ENCODE peak calls at places on chromosome 16, in five cellular contexts. Z, S, C, K and J are unnamed samples.

GRCh38 chr16:4962716-4963115 is 4.6 kb downstream of the SEC14L5 start:
- DNase-seq in K (no peak), C (no peak), S (no peak), Z (no peak), J (no peak)

GRCh38 chr16:47037396-47037745 is 63.9 kb upstream of the DNAJA2 start:
- DNase-seq in S (no peak), K (peak; percentile 55), Z (no peak), C (peak; percentile 4), J (peak; percentile 7)

GRCh38 chr16:84568066-84568465 is 49.8 kb downstream of the COTL1 start:
- DNase-seq in K (no peak), C (no peak), Z (no peak), S (no peak), J (peak; percentile 10)

GRCh38 chr16:78916928-78917545 is 683.5 kb downstream of the MAF start:
- DNase-seq in Z (no peak), C (no peak), S (no peak), K (no peak), J (no peak)

GRCh38 chr16:88811600-88811849 is 203 bp downstream of the APRT start:
- DNase-seq in S (no peak), C (no peak), Z (no peak), K (no peak), J (no peak)

GRCh38 chr16:10876799-10877341 is at the start of gene CIITA:
- DNase-seq in K (peak; percentile 85), Z (peak; percentile 86), C (peak; percentile 12), S (peak; percentile 65), J (peak; percentile 80)

GRCh38 chr16:86297391-86297790 is 212.9 kb upstream of the FOXF1 start:
- DNase-seq in K (no peak), S (no peak), C (no peak), Z (peak; percentile 74), J (peak; percentile 36)

GRCh38 chr16:85004587-85005205 is 6.6 kb downstream of the ZDHHC7 start:
- DNase-seq in Z (peak; percentile 95), C (peak; percentile 88), S (peak; percentile 90), K (no peak), J (peak; percentile 87)

GRCh38 chr16:25135239-25135878 is 23.8 kb downstream of the LCMT1 start:
- DNase-seq in Z (peak; percentile 83), S (peak; percentile 52), K (no peak), C (peak; percentile 76), J (peak; percentile 63)

GRCh38 chr16:23509763-23510153 is 536 bp downstream of the GGA2 start:
- DNase-seq in Z (peak; percentile 39), S (peak; percentile 38), K (peak; percentile 45), C (peak; percentile 76), J (peak; percentile 29)

GRCh38 chr16:1823821-1824220 is 2.8 kb downstream of the HAGH start:
- DNase-seq in K (no peak), Z (peak; percentile 59), S (peak; percentile 56), C (peak; percentile 63), J (peak; percentile 35)
- TF ChIP-seq CTCF in K (no peak), Z (peak; percentile 41), S (peak; percentile 35), C (peak; percentile 36), J (no peak)

GRCh38 chr16:51474414-51475091 is 323.5 kb upstream of the SALL1 start:
- DNase-seq in C (no peak), K (no peak), Z (no peak), S (no peak), J (no peak)
- H3K4me3 ChIP-seq in C (no peak overlapping the region), K (no peak overlapping the region), Z (no peak overlapping the region), S (no peak overlapping the region), J (no peak overlapping the region)

GRCh38 chr16:12271006-12271405 is 294.5 kb downstream of the SNX29 start:
- DNase-seq in Z (peak; percentile 32), C (peak; percentile 14), S (peak; percentile 38), K (no peak), J (peak; percentile 20)
- TF ChIP-seq CTCF in Z (peak; percentile 48), C (peak; percentile 41), S (peak; percentile 55), K (no peak), J (peak; percentile 18)

GRCh38 chr16:1989826-1990335 is at the start of gene SYNGR3:
- DNase-seq in C (no peak), K (no peak), S (no peak), Z (no peak), J (no peak)

GRCh38 chr16:1989209-1989825 is 453 bp upstream of the SYNGR3 start:
- DNase-seq in Z (no peak), S (no peak), K (no peak), C (no peak), J (no peak)

GRCh38 chr16:1991588-1992474 is 2.1 kb downstream of the SYNGR3 start:
- DNase-seq in C (peak; percentile 89), S (peak; percentile 90), Z (peak; percentile 83), K (peak; percentile 97), J (peak; percentile 84)

GRCh38 chr16:1991135-1991551 is 1.4 kb downstream of the SYNGR3 start:
- DNase-seq in S (no peak), Z (no peak), C (no peak), K (no peak), J (no peak)

DNA sequence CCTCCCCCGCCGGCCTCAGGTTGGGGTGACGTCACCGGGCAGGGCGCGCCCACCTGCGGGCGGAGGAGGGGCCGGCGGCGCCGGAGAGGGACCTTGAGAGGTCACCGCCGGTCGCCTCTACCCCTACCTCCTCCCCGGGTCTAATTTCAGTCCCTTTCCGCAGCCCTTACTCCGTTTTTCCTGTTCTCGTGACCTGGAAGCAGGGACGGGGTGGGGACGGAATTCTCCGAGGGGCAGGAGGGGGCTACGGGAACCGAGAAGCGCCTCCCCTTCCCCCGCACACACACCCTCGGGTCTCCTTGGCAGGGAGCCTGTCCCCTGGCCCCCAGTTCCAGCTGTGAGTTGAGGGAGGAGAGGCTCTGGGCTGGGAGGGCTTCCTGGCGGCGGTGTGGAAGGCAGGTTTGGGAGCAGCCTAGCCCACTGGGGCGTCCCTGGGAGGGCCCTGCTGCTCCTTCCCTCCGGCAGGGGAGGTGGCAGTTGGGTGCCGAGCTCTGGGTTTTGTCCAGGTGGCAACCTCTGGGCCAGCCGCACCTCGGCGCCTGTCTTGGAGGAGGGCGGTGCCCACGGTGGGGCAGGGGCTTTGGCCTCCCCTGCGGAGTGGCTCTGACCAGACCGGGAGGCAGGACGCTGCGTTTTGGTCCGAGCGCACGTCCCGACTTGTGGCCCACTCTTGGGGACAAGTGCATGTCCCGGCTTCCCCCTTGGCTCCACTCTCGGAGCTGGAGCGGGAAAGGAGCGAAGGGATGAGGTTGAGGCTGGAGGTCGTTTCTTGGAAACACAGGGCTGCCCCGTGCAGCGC is 765 bp downstream of the SYNGR3 start:
- DNase-seq in Z (no peak), C (no peak), K (no peak), S (no peak), J (no peak)
- H3K4me3 ChIP-seq in Z (peak overlapping the region; percentile 45), C (peak overlapping the region; percentile 46), K (no peak overlapping the region), S (peak overlapping the region; percentile 39), J (no peak overlapping the region)

GRCh38 chr16:54936979-54937672 is 6.5 kb downstream of the IRX5 start:
- DNase-seq in C (no peak), S (no peak), Z (no peak), K (peak; percentile 62), J (peak; percentile 65)
- TF ChIP-seq CTCF in C (peak; percentile 55), S (peak; percentile 34), Z (peak; percentile 20), K (peak; percentile 74), J (peak; percentile 57)

GRCh38 chr16:52450241-52450640 is 96.7 kb downstream of the TOX3 start:
- DNase-seq in Z (no peak), C (no peak), K (no peak), S (no peak), J (no peak)

GRCh38 chr16:52441886-52442285 is 105.1 kb downstream of the TOX3 start:
- DNase-seq in S (no peak), C (no peak), Z (no peak), K (no peak), J (no peak)

GRCh38 chr16:52440248-52440647 is 106.7 kb downstream of the TOX3 start:
- DNase-seq in C (no peak), S (no peak), K (no peak), Z (no peak), J (no peak)

GRCh38 chr16:52450906-52451305 is 96.0 kb downstream of the TOX3 start:
- DNase-seq in S (no peak), K (no peak), C (no peak), Z (no peak), J (no peak)

DNA sequence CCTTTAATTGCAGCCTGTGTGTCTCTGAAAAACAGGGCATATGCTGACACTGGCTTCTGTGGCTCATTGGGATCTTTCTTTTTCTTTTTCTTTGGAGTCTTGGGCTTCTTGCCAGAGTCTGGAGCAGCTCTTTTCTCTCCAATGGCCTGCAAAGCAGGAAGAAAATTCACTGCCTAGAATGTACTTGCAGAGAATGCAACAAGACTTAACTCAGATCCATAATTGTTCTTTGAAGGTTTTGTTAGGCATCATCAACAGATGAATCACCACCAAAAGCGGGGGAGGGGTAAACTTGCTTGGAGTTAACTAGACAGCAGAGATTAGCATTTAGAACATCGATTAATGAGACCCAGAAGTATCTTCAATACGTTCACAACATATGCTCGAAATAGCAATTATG is 100.9 kb downstream of the TOX3 start:
- DNase-seq in K (no peak), Z (no peak), S (peak; percentile 23), C (no peak), J (no peak)
- H3K4me3 ChIP-seq in K (no peak overlapping the region), Z (no peak overlapping the region), S (no peak overlapping the region), C (no peak overlapping the region), J (no peak overlapping the region)

GRCh38 chr16:1923299-1924034 is 5.3 kb upstream of the HS3ST6 start:
- DNase-seq in C (peak; percentile 76), K (no peak), S (peak; percentile 36), Z (no peak), J (peak; percentile 22)
- TF ChIP-seq CTCF in C (peak; percentile 48), K (no peak), S (peak; percentile 31), Z (peak; percentile 41), J (peak; percentile 6)

DNA sequence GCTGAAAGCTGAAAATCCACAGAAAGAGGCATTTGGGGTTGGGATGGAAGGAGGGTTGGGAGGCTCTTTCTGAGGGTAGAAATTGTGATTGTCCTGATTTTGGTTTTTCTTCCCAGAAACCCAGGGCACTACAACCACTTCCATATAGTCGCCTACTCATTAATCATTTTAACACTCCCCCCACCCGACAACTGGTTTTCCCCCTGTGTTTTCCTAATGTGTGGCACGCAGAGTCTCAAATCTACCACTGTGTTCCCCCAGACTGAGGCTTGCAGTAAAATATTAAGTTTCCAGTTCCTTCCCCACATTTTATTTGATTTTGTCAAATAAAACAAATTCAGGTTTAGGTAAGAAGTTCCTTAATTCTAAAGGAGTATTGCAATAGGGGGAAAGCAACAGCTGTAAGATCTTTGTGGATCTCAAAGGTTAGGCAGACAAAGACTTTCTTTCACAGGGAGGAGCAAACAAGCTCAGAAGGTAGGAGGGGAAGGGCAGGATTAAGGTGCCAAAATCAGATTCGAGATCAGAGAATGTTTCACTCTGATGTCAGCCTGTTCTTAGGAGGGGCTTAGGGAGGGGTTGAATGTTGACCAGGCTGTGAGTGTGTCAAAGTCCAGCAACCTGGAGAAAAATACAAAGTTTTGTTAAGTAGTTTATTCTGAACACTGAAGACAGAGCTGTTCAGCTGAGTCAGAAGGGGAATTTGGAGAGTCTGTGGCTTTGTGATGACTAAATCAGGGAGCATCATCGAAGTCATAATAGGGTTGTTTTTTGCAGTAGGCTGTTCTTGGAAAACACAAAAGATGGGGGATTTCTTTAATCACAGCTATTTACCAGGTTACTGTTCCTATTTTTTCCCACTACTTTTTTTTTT is 3.6 kb downstream of the ZNF267 start:
- DNase-seq in Z (peak; percentile 96), C (peak; percentile 80), K (no peak), S (peak; percentile 86), J (peak; percentile 95)
- H3K4me3 ChIP-seq in Z (peak overlapping the region; percentile 8), C (peak overlapping the region; percentile 14), K (no peak overlapping the region), S (peak overlapping the region; percentile 35), J (no peak overlapping the region)